ENCODE peak calls at places on chromosomes 2 and 18, in five cellular contexts. J, Y, X, V and D are unnamed samples. For H3K79me1, the result is how much of the 10 kb centered on the place peaks cover.

GRCh38 chr2:36329746-36330145 is 25.8 kb upstream of the CRIM1 start:
- DNase-seq in J (peak), X (no peak), V (peak), Y (peak), D (no peak)

GRCh38 chr2:230877737-230878598 is 13.2 kb downstream of the ITM2C start:
- DNase-seq in Y (no peak), J (no peak), X (no peak), V (no peak), D (peak)

GRCh38 chr18:492451-492850 is 8.1 kb downstream of the COLEC12 start:
- DNase-seq in Y (no peak), J (no peak), X (no peak), V (no peak), D (no peak)

GRCh38 chr2:203484266-203485112 is 50.6 kb downstream of the RAPH1 start:
- DNase-seq in Y (peak), V (peak), J (peak), X (no peak), D (peak)

GRCh38 chr2:40760071-40760666 is 308.3 kb upstream of the SLC8A1 start:
- DNase-seq in X (peak), V (peak), J (peak), Y (peak), D (peak)

GRCh38 chr2:192465145-192465544 is 270.4 kb upstream of the TMEFF2 start:
- DNase-seq in X (no peak), J (no peak), Y (no peak), V (no peak), D (no peak)

GRCh38 chr18:74541703-74542555 is 7.6 kb downstream of the CNDP1 start:
- DNase-seq in J (no peak), Y (no peak), X (no peak), V (peak), D (no peak)

GRCh38 chr2:24763843-24764242 is 29.3 kb downstream of the PTRHD1 start:
- DNase-seq in X (no peak), J (no peak), Y (no peak), V (no peak), D (no peak)

GRCh38 chr2:27765621-27766286 is 5.8 kb upstream of the MRPL33 start:
- DNase-seq in Y (no peak), J (no peak), X (no peak), V (peak), D (no peak)

GRCh38 chr2:186590538-186591441 is 934 bp downstream of the ITGAV start:
- DNase-seq in J (peak), X (no peak), Y (peak), V (peak), D (no peak)

GRCh38 chr2:10226032-10226724 is 76.5 kb upstream of the HPCAL1 start:
- DNase-seq in V (no peak), X (no peak), J (no peak), Y (no peak), D (no peak)

GRCh38 chr2:234991793-234992192 is 40.0 kb downstream of the SH3BP4 start:
- DNase-seq in Y (no peak), X (no peak), J (no peak), V (no peak), D (no peak)

GRCh38 chr2:234991290-234991689 is 39.5 kb downstream of the SH3BP4 start:
- DNase-seq in Y (no peak), X (no peak), V (no peak), J (no peak), D (no peak)

GRCh38 chr2:234988491-234988890 is 36.7 kb downstream of the SH3BP4 start:
- DNase-seq in J (no peak), Y (no peak), V (no peak), X (no peak), D (no peak)

GRCh38 chr2:234989183-234989701 is 37.4 kb downstream of the SH3BP4 start:
- DNase-seq in J (no peak), X (no peak), Y (no peak), V (no peak), D (no peak)

GRCh38 chr2:234990300-234990699 is 38.5 kb downstream of the SH3BP4 start:
- DNase-seq in V (peak), Y (no peak), J (no peak), X (no peak), D (no peak)
- H3K79me1 ChIP-seq in V (under half), Y (under half), J (under half), X (under half), D (under half)

GRCh38 chr2:235005603-235006259 is 53.9 kb downstream of the SH3BP4 start:
- DNase-seq in Y (no peak), V (no peak), J (peak), X (peak), D (peak)

GRCh38 chr2:235005023-235005422 is 53.2 kb downstream of the SH3BP4 start:
- DNase-seq in V (no peak), Y (no peak), X (no peak), J (no peak), D (no peak)

GRCh38 chr2:235007664-235008457 is 56.0 kb downstream of the SH3BP4 start:
- DNase-seq in J (no peak), V (no peak), Y (no peak), X (no peak), D (no peak)

GRCh38 chr2:235006986-235007385 is 55.2 kb downstream of the SH3BP4 start:
- DNase-seq in J (no peak), Y (no peak), X (no peak), V (no peak), D (no peak)

DNA sequence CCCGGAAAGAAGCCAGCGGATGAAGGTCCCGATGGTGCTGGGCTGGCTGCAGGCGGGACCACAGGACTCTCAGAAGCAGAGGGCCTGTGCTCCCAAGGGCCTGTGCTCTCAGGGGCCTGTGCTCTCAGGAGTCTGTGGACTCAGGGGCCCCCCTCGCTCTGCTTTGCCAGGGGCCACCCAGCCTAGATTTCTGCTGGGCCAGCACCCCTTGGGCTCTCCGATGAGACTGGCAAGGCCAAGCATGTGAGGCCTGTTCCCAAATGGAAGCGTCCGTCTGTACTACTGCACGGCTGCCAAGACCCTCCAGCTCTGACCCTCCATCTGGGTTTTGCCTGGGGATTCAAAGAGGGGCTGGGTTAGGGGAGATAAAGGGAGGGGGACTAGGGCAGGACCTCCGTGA is 54.6 kb downstream of the SH3BP4 start:
- DNase-seq in J (no peak), X (no peak), Y (no peak), V (no peak), D (no peak)
- H3K79me1 ChIP-seq in J (under half), X (under half), Y (under half), V (under half), D (under half)

DNA sequence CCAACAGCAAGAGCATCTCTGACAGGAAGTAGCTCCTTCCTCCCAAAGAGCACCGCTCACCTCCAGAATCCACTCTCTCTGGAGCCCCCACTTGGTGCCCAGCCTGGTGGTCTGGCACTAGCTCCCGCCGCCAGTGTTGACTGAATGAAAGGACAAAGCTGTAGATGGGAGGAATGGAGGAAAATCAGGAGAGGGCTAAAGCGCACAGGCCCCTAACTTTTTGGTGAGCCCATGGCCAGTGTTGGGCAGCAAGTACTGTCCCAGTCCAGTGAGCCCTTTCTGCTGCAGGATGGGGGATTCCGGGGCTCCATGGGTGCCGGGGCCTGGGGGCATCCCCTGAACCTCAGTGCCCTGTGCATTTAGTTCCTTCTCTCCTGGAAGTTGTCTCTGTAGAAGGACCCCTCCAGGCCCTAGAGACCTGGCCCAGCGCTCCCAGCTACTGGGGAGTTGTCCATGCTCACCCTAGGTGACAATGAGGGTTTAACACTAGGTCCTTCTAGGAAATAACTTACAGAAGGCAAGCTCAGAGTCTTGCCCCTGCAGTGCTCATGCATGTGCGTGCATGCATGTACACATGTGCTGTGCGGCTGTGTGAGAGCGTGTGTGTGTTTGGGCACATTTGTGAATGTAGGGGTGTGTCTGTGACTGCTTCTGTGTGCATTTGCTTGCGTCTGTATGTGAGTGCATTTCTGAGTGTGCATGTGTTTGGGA is 33.6 kb downstream of the GLI2 start:
- DNase-seq in Y (no peak), J (no peak), V (no peak), X (no peak), D (no peak)
- H3K79me1 ChIP-seq in Y (under half), J (under half), V (under half), X (under half), D (under half)

DNA sequence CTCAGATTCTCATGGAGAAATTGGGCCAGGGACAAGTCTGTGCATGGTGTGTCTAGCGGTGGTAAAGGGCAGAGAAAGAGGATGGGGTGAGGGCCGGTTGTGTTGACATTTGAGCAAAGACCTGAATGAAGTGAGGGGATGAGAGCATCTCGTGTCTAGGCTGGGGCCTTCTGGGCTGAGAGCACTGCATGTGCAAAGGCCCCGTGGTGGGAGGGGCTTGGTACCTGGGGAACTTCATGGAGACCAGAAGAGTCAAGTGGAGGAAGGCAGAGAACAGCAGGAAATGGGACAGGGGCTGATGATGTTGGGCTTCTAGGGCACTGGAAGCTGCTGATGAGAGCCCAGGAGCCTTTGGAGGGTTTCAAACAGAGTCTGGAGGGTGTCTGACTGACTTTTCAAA is 76.8 kb downstream of the SH3BP4 start:
- DNase-seq in X (no peak), J (no peak), Y (no peak), V (no peak), D (no peak)
- H3K79me1 ChIP-seq in X (under half), J (under half), Y (under half), V (under half), D (under half)